ENCODE peak calls at places on chromosomes 7 and 10, in ten cellular contexts. One of them, this sample, is unnamed.

GRCh38 chr10:18793951-18794350 is 134.7 kb downstream of the ARL5B start:
- DNase-seq in lung microvascular endothelial cell: no peak
- DNase-seq in aorta: no peak
- DNase-seq in H4: peak
- DNase-seq in left ventricle myocardium superior: no peak
- DNase-seq in stimulated activated CD4-positive, alpha-beta T cell treated with anti-CD3 and anti-CD28 coated beads, Interleukin-15, amount 100 ng/mL, for 24 hours: no peak
- DNase-seq in NCI-H510A: no peak
- DNase-seq in Ammon's horn: no peak
- DNase-seq in T follicular helper cell: no peak
- DNase-seq in T-helper 2 cell: no peak
- DNase-seq in this sample: no peak

GRCh38 chr10:94213980-94214379 is 148.8 kb downstream of the NOC3L start:
- DNase-seq in lung microvascular endothelial cell: no peak
- DNase-seq in aorta: no peak
- DNase-seq in H4: no peak
- DNase-seq in left ventricle myocardium superior: no peak
- DNase-seq in stimulated activated CD4-positive, alpha-beta T cell treated with anti-CD3 and anti-CD28 coated beads, Interleukin-15, amount 100 ng/mL, for 24 hours: no peak
- DNase-seq in NCI-H510A: no peak
- DNase-seq in Ammon's horn: no peak
- DNase-seq in T follicular helper cell: no peak
- DNase-seq in T-helper 2 cell: no peak
- DNase-seq in this sample: no peak

GRCh38 chr10:9786101-9786500 is 1231.6 kb upstream of the CELF2 start:
- DNase-seq in lung microvascular endothelial cell: peak
- DNase-seq in aorta: no peak
- DNase-seq in H4: no peak
- DNase-seq in left ventricle myocardium superior: no peak
- DNase-seq in stimulated activated CD4-positive, alpha-beta T cell treated with anti-CD3 and anti-CD28 coated beads, Interleukin-15, amount 100 ng/mL, for 24 hours: no peak
- DNase-seq in NCI-H510A: no peak
- DNase-seq in Ammon's horn: no peak
- DNase-seq in T follicular helper cell: no peak
- DNase-seq in T-helper 2 cell: no peak
- DNase-seq in this sample: no peak

GRCh38 chr10:10613654-10614244 is 403.9 kb upstream of the CELF2 start:
- DNase-seq in lung microvascular endothelial cell: no peak
- DNase-seq in aorta: no peak
- DNase-seq in H4: no peak
- DNase-seq in left ventricle myocardium superior: no peak
- DNase-seq in stimulated activated CD4-positive, alpha-beta T cell treated with anti-CD3 and anti-CD28 coated beads, Interleukin-15, amount 100 ng/mL, for 24 hours: no peak
- DNase-seq in NCI-H510A: no peak
- DNase-seq in Ammon's horn: no peak
- DNase-seq in T follicular helper cell: no peak
- DNase-seq in T-helper 2 cell: no peak
- DNase-seq in this sample: no peak

GRCh38 chr10:11164806-11165590 is 147.3 kb downstream of the CELF2 start:
- DNase-seq in lung microvascular endothelial cell: peak
- DNase-seq in aorta: peak
- DNase-seq in H4: peak
- DNase-seq in left ventricle myocardium superior: peak
- DNase-seq in stimulated activated CD4-positive, alpha-beta T cell treated with anti-CD3 and anti-CD28 coated beads, Interleukin-15, amount 100 ng/mL, for 24 hours: peak
- DNase-seq in NCI-H510A: no peak
- DNase-seq in Ammon's horn: peak
- DNase-seq in T follicular helper cell: peak
- DNase-seq in T-helper 2 cell: peak
- DNase-seq in this sample: no peak

GRCh38 chr10:77801474-77802238 is 124.9 kb downstream of the DLG5 start:
- DNase-seq in lung microvascular endothelial cell: peak
- DNase-seq in aorta: no peak
- DNase-seq in H4: no peak
- DNase-seq in left ventricle myocardium superior: no peak
- DNase-seq in stimulated activated CD4-positive, alpha-beta T cell treated with anti-CD3 and anti-CD28 coated beads, Interleukin-15, amount 100 ng/mL, for 24 hours: peak
- DNase-seq in NCI-H510A: no peak
- DNase-seq in Ammon's horn: no peak
- DNase-seq in T follicular helper cell: no peak
- DNase-seq in T-helper 2 cell: no peak
- DNase-seq in this sample: peak

GRCh38 chr10:33459597-33459996 is 125.1 kb upstream of the NRP1 start:
- DNase-seq in lung microvascular endothelial cell: no peak
- DNase-seq in aorta: no peak
- DNase-seq in H4: no peak
- DNase-seq in left ventricle myocardium superior: no peak
- DNase-seq in stimulated activated CD4-positive, alpha-beta T cell treated with anti-CD3 and anti-CD28 coated beads, Interleukin-15, amount 100 ng/mL, for 24 hours: no peak
- DNase-seq in NCI-H510A: no peak
- DNase-seq in Ammon's horn: no peak
- DNase-seq in T follicular helper cell: no peak
- DNase-seq in T-helper 2 cell: no peak
- DNase-seq in this sample: no peak

GRCh38 chr7:104956753-104957450 is 57.1 kb upstream of the KMT2E start:
- DNase-seq in lung microvascular endothelial cell: peak
- DNase-seq in aorta: no peak
- DNase-seq in H4: peak
- DNase-seq in left ventricle myocardium superior: no peak
- DNase-seq in stimulated activated CD4-positive, alpha-beta T cell treated with anti-CD3 and anti-CD28 coated beads, Interleukin-15, amount 100 ng/mL, for 24 hours: peak
- DNase-seq in NCI-H510A: no peak
- DNase-seq in Ammon's horn: no peak
- DNase-seq in T follicular helper cell: no peak
- DNase-seq in T-helper 2 cell: no peak
- DNase-seq in this sample: no peak

GRCh38 chr7:156544919-156545715 is 95.5 kb upstream of the RNF32 start:
- DNase-seq in lung microvascular endothelial cell: no peak
- DNase-seq in aorta: no peak
- DNase-seq in H4: no peak
- DNase-seq in left ventricle myocardium superior: no peak
- DNase-seq in stimulated activated CD4-positive, alpha-beta T cell treated with anti-CD3 and anti-CD28 coated beads, Interleukin-15, amount 100 ng/mL, for 24 hours: no peak
- DNase-seq in NCI-H510A: no peak
- DNase-seq in Ammon's horn: no peak
- DNase-seq in T follicular helper cell: no peak
- DNase-seq in T-helper 2 cell: no peak
- DNase-seq in this sample: no peak

GRCh38 chr10:31554556-31554955 is 235.5 kb downstream of the ZEB1 start:
- DNase-seq in lung microvascular endothelial cell: no peak
- DNase-seq in aorta: no peak
- DNase-seq in H4: peak
- DNase-seq in left ventricle myocardium superior: no peak
- DNase-seq in stimulated activated CD4-positive, alpha-beta T cell treated with anti-CD3 and anti-CD28 coated beads, Interleukin-15, amount 100 ng/mL, for 24 hours: no peak
- DNase-seq in NCI-H510A: no peak
- DNase-seq in Ammon's horn: no peak
- DNase-seq in T follicular helper cell: no peak
- DNase-seq in T-helper 2 cell: no peak
- DNase-seq in this sample: no peak

GRCh38 chr7:30330134-30331111 is 46.0 kb downstream of the ZNRF2 start:
- DNase-seq in lung microvascular endothelial cell: no peak
- DNase-seq in aorta: no peak
- DNase-seq in H4: peak
- DNase-seq in left ventricle myocardium superior: no peak
- DNase-seq in stimulated activated CD4-positive, alpha-beta T cell treated with anti-CD3 and anti-CD28 coated beads, Interleukin-15, amount 100 ng/mL, for 24 hours: peak
- DNase-seq in NCI-H510A: no peak
- DNase-seq in Ammon's horn: no peak
- DNase-seq in T follicular helper cell: no peak
- DNase-seq in T-helper 2 cell: peak
- DNase-seq in this sample: no peak

GRCh38 chr10:102802920-102803534 is 34.2 kb downstream of the CYP17A1 start:
- DNase-seq in lung microvascular endothelial cell: peak
- DNase-seq in aorta: peak
- DNase-seq in H4: no peak
- DNase-seq in left ventricle myocardium superior: no peak
- DNase-seq in stimulated activated CD4-positive, alpha-beta T cell treated with anti-CD3 and anti-CD28 coated beads, Interleukin-15, amount 100 ng/mL, for 24 hours: peak
- DNase-seq in NCI-H510A: no peak
- DNase-seq in Ammon's horn: no peak
- DNase-seq in T follicular helper cell: no peak
- DNase-seq in T-helper 2 cell: no peak
- DNase-seq in this sample: no peak

GRCh38 chr10:80535671-80536360 is 1.9 kb upstream of the SH2D4B start:
- DNase-seq in lung microvascular endothelial cell: no peak
- DNase-seq in aorta: peak
- DNase-seq in H4: no peak
- DNase-seq in left ventricle myocardium superior: peak
- DNase-seq in stimulated activated CD4-positive, alpha-beta T cell treated with anti-CD3 and anti-CD28 coated beads, Interleukin-15, amount 100 ng/mL, for 24 hours: peak
- DNase-seq in NCI-H510A: peak
- DNase-seq in Ammon's horn: no peak
- DNase-seq in T follicular helper cell: peak
- DNase-seq in T-helper 2 cell: peak
- DNase-seq in this sample: peak

GRCh38 chr10:71821909-71822763 is 28.9 kb downstream of the PSAP start:
- DNase-seq in lung microvascular endothelial cell: no peak
- DNase-seq in aorta: peak
- DNase-seq in H4: no peak
- DNase-seq in left ventricle myocardium superior: no peak
- DNase-seq in stimulated activated CD4-positive, alpha-beta T cell treated with anti-CD3 and anti-CD28 coated beads, Interleukin-15, amount 100 ng/mL, for 24 hours: no peak
- DNase-seq in NCI-H510A: no peak
- DNase-seq in Ammon's horn: no peak
- DNase-seq in T follicular helper cell: no peak
- DNase-seq in T-helper 2 cell: no peak
- DNase-seq in this sample: no peak

GRCh38 chr10:73827346-73828089 is 16.1 kb upstream of the NDST2 start:
- DNase-seq in lung microvascular endothelial cell: no peak
- DNase-seq in aorta: no peak
- DNase-seq in H4: peak
- DNase-seq in left ventricle myocardium superior: no peak
- DNase-seq in stimulated activated CD4-positive, alpha-beta T cell treated with anti-CD3 and anti-CD28 coated beads, Interleukin-15, amount 100 ng/mL, for 24 hours: no peak
- DNase-seq in NCI-H510A: no peak
- DNase-seq in Ammon's horn: no peak
- DNase-seq in T follicular helper cell: no peak
- DNase-seq in T-helper 2 cell: no peak
- DNase-seq in this sample: peak

GRCh38 chr7:151289891-151290290 is 41.4 kb upstream of the SMARCD3 start:
- DNase-seq in lung microvascular endothelial cell: no peak
- DNase-seq in aorta: no peak
- DNase-seq in H4: no peak
- DNase-seq in left ventricle myocardium superior: no peak
- DNase-seq in stimulated activated CD4-positive, alpha-beta T cell treated with anti-CD3 and anti-CD28 coated beads, Interleukin-15, amount 100 ng/mL, for 24 hours: no peak
- DNase-seq in NCI-H510A: no peak
- DNase-seq in Ammon's horn: no peak
- DNase-seq in T follicular helper cell: no peak
- DNase-seq in T-helper 2 cell: no peak
- DNase-seq in this sample: no peak

GRCh38 chr7:17304926-17305325 is 6.5 kb downstream of the AHR start:
- DNase-seq in lung microvascular endothelial cell: peak
- DNase-seq in aorta: no peak
- DNase-seq in H4: peak
- DNase-seq in left ventricle myocardium superior: no peak
- DNase-seq in stimulated activated CD4-positive, alpha-beta T cell treated with anti-CD3 and anti-CD28 coated beads, Interleukin-15, amount 100 ng/mL, for 24 hours: peak
- DNase-seq in NCI-H510A: no peak
- DNase-seq in Ammon's horn: no peak
- DNase-seq in T follicular helper cell: no peak
- DNase-seq in T-helper 2 cell: no peak
- DNase-seq in this sample: no peak

GRCh38 chr10:78316451-78316931 is 282.8 kb downstream of the RPS24 start:
- DNase-seq in lung microvascular endothelial cell: no peak
- DNase-seq in aorta: no peak
- DNase-seq in H4: no peak
- DNase-seq in left ventricle myocardium superior: peak
- DNase-seq in stimulated activated CD4-positive, alpha-beta T cell treated with anti-CD3 and anti-CD28 coated beads, Interleukin-15, amount 100 ng/mL, for 24 hours: no peak
- DNase-seq in NCI-H510A: no peak
- DNase-seq in Ammon's horn: no peak
- DNase-seq in T follicular helper cell: no peak
- DNase-seq in T-helper 2 cell: no peak
- DNase-seq in this sample: no peak

GRCh38 chr7:154914580-154915380 is 88.1 kb downstream of the PAXIP1 start:
- DNase-seq in lung microvascular endothelial cell: no peak
- DNase-seq in aorta: no peak
- DNase-seq in H4: no peak
- DNase-seq in left ventricle myocardium superior: no peak
- DNase-seq in stimulated activated CD4-positive, alpha-beta T cell treated with anti-CD3 and anti-CD28 coated beads, Interleukin-15, amount 100 ng/mL, for 24 hours: peak
- DNase-seq in NCI-H510A: no peak
- DNase-seq in Ammon's horn: no peak
- DNase-seq in T follicular helper cell: no peak
- DNase-seq in T-helper 2 cell: no peak
- DNase-seq in this sample: peak

GRCh38 chr10:11260136-11260535 is 242.5 kb downstream of the CELF2 start:
- DNase-seq in lung microvascular endothelial cell: no peak
- DNase-seq in aorta: no peak
- DNase-seq in H4: no peak
- DNase-seq in left ventricle myocardium superior: no peak
- DNase-seq in stimulated activated CD4-positive, alpha-beta T cell treated with anti-CD3 and anti-CD28 coated beads, Interleukin-15, amount 100 ng/mL, for 24 hours: no peak
- DNase-seq in NCI-H510A: no peak
- DNase-seq in Ammon's horn: peak
- DNase-seq in T follicular helper cell: no peak
- DNase-seq in T-helper 2 cell: no peak
- DNase-seq in this sample: peak

GRCh38 chr7:147276783-147277370 is 1160.3 kb downstream of the CNTNAP2 start:
- DNase-seq in lung microvascular endothelial cell: no peak
- DNase-seq in aorta: no peak
- DNase-seq in H4: no peak
- DNase-seq in left ventricle myocardium superior: no peak
- DNase-seq in stimulated activated CD4-positive, alpha-beta T cell treated with anti-CD3 and anti-CD28 coated beads, Interleukin-15, amount 100 ng/mL, for 24 hours: no peak
- DNase-seq in NCI-H510A: no peak
- DNase-seq in Ammon's horn: no peak
- DNase-seq in T follicular helper cell: no peak
- DNase-seq in T-helper 2 cell: no peak
- DNase-seq in this sample: no peak

GRCh38 chr10:80471009-80471408 is 16.9 kb downstream of the TSPAN14 start:
- DNase-seq in lung microvascular endothelial cell: no peak
- DNase-seq in aorta: no peak
- DNase-seq in H4: no peak
- DNase-seq in left ventricle myocardium superior: no peak
- DNase-seq in stimulated activated CD4-positive, alpha-beta T cell treated with anti-CD3 and anti-CD28 coated beads, Interleukin-15, amount 100 ng/mL, for 24 hours: peak
- DNase-seq in NCI-H510A: no peak
- DNase-seq in Ammon's horn: no peak
- DNase-seq in T follicular helper cell: no peak
- DNase-seq in T-helper 2 cell: no peak
- DNase-seq in this sample: no peak

GRCh38 chr10:114437456-114438292 is 33.4 kb upstream of the AFAP1L2 start:
- DNase-seq in lung microvascular endothelial cell: peak
- DNase-seq in aorta: no peak
- DNase-seq in H4: peak
- DNase-seq in left ventricle myocardium superior: no peak
- DNase-seq in stimulated activated CD4-positive, alpha-beta T cell treated with anti-CD3 and anti-CD28 coated beads, Interleukin-15, amount 100 ng/mL, for 24 hours: no peak
- DNase-seq in NCI-H510A: no peak
- DNase-seq in Ammon's horn: no peak
- DNase-seq in T follicular helper cell: no peak
- DNase-seq in T-helper 2 cell: no peak
- DNase-seq in this sample: no peak

GRCh38 chr10:13810536-13810935 is 223.8 kb downstream of the PRPF18 start:
- DNase-seq in lung microvascular endothelial cell: no peak
- DNase-seq in aorta: no peak
- DNase-seq in H4: no peak
- DNase-seq in left ventricle myocardium superior: no peak
- DNase-seq in stimulated activated CD4-positive, alpha-beta T cell treated with anti-CD3 and anti-CD28 coated beads, Interleukin-15, amount 100 ng/mL, for 24 hours: no peak
- DNase-seq in NCI-H510A: no peak
- DNase-seq in Ammon's horn: no peak
- DNase-seq in T follicular helper cell: no peak
- DNase-seq in T-helper 2 cell: no peak
- DNase-seq in this sample: no peak

This sample was measured in chondrocyte.